ENCODE peak calls at places on chromosomes 3 and 15, in five cellular contexts. One of them, this sample, is unnamed.

GRCh38 chr15:78360426-78360825 is 20.3 kb downstream of the CRABP1 start:
- DNase-seq in upper lobe of left lung: no peak
- DNase-seq in Karpas-422: no peak
- DNase-seq in cardiac muscle cell: peak; percentile 93
- DNase-seq in endothelial cell of umbilical vein: no peak
- DNase-seq in this sample: no peak

GRCh38 chr3:193040836-193041672 is 123.4 kb upstream of the MB21D2 start:
- DNase-seq in Karpas-422: peak; percentile 86
- DNase-seq in endothelial cell of umbilical vein: peak; percentile 43
- DNase-seq in cardiac muscle cell: peak; percentile 55
- DNase-seq in upper lobe of left lung: no peak
- DNase-seq in this sample: no peak

GRCh38 chr15:22844421-22845288 is 6.2 kb downstream of the NIPA2 start:
- DNase-seq in Karpas-422: no peak
- DNase-seq in upper lobe of left lung: no peak
- DNase-seq in cardiac muscle cell: no peak
- DNase-seq in endothelial cell of umbilical vein: no peak
- DNase-seq in this sample: no peak

GRCh38 chr3:79517766-79518413 is 249.9 kb downstream of the ROBO1 start:
- DNase-seq in Karpas-422: peak; percentile 59
- DNase-seq in upper lobe of left lung: no peak
- DNase-seq in endothelial cell of umbilical vein: peak; percentile 57
- DNase-seq in cardiac muscle cell: peak; percentile 50
- DNase-seq in this sample: no peak

GRCh38 chr3:148077318-148077923 is 620.3 kb upstream of the AGTR1 start:
- DNase-seq in Karpas-422: peak; percentile 71
- DNase-seq in endothelial cell of umbilical vein: peak; percentile 48
- DNase-seq in upper lobe of left lung: no peak
- DNase-seq in cardiac muscle cell: peak; percentile 34
- DNase-seq in this sample: no peak

GRCh38 chr15:90860942-90861675 is 7.3 kb upstream of the FURIN start:
- DNase-seq in Karpas-422: no peak
- DNase-seq in endothelial cell of umbilical vein: no peak
- DNase-seq in cardiac muscle cell: no peak
- DNase-seq in upper lobe of left lung: no peak
- DNase-seq in this sample: no peak

GRCh38 chr3:42369832-42370231 is 40.6 kb downstream of the LYZL4 start:
- DNase-seq in upper lobe of left lung: no peak
- DNase-seq in endothelial cell of umbilical vein: no peak
- DNase-seq in Karpas-422: no peak
- DNase-seq in cardiac muscle cell: no peak
- DNase-seq in this sample: no peak

GRCh38 chr15:42154576-42155355 is 1.7 kb downstream of the PLA2G4F start:
- DNase-seq in Karpas-422: no peak
- DNase-seq in cardiac muscle cell: no peak
- DNase-seq in upper lobe of left lung: no peak
- DNase-seq in endothelial cell of umbilical vein: no peak
- DNase-seq in this sample: no peak

GRCh38 chr3:15113884-15114283 is 14.9 kb upstream of the RBSN start:
- DNase-seq in upper lobe of left lung: no peak
- DNase-seq in cardiac muscle cell: no peak
- DNase-seq in endothelial cell of umbilical vein: no peak
- DNase-seq in Karpas-422: no peak
- DNase-seq in this sample: no peak

GRCh38 chr15:70765504-70766281 is 2.3 kb upstream of the UACA start:
- DNase-seq in upper lobe of left lung: no peak
- DNase-seq in Karpas-422: no peak
- DNase-seq in cardiac muscle cell: no peak
- DNase-seq in endothelial cell of umbilical vein: no peak
- DNase-seq in this sample: no peak

GRCh38 chr3:170602556-170602955 is 16.7 kb upstream of the SLC7A14 start:
- DNase-seq in endothelial cell of umbilical vein: no peak
- DNase-seq in Karpas-422: no peak
- DNase-seq in upper lobe of left lung: no peak
- DNase-seq in cardiac muscle cell: no peak
- DNase-seq in this sample: no peak

GRCh38 chr15:42494998-42495360 is 455 bp upstream of the SNAP23 start:
- DNase-seq in cardiac muscle cell: no peak
- DNase-seq in endothelial cell of umbilical vein: peak; percentile 86
- DNase-seq in Karpas-422: no peak
- DNase-seq in upper lobe of left lung: peak; percentile 76
- DNase-seq in this sample: peak; percentile 14

GRCh38 chr15:59165726-59166125 is 40.9 kb upstream of the LDHAL6B start:
- DNase-seq in Karpas-422: no peak
- DNase-seq in upper lobe of left lung: no peak
- DNase-seq in cardiac muscle cell: no peak
- DNase-seq in endothelial cell of umbilical vein: peak; percentile 75
- DNase-seq in this sample: no peak

GRCh38 chr3:159761377-159761776 is 227.3 kb upstream of the IL12A start:
- DNase-seq in cardiac muscle cell: no peak
- DNase-seq in endothelial cell of umbilical vein: peak; percentile 47
- DNase-seq in upper lobe of left lung: peak; percentile 41
- DNase-seq in Karpas-422: no peak
- DNase-seq in this sample: no peak

GRCh38 chr3:170751083-170751893 is 118.7 kb downstream of the RPL22L1 start:
- DNase-seq in upper lobe of left lung: no peak
- DNase-seq in Karpas-422: no peak
- DNase-seq in endothelial cell of umbilical vein: peak; percentile 95
- DNase-seq in cardiac muscle cell: no peak
- DNase-seq in this sample: no peak

GRCh38 chr3:115397433-115397832 is 225.9 kb upstream of the GAP43 start:
- DNase-seq in upper lobe of left lung: no peak
- DNase-seq in cardiac muscle cell: no peak
- DNase-seq in Karpas-422: no peak
- DNase-seq in endothelial cell of umbilical vein: peak; percentile 39
- DNase-seq in this sample: no peak

GRCh38 chr3:128311441-128311844 is 155.2 kb downstream of the DNAJB8 start:
- DNase-seq in cardiac muscle cell: peak; percentile 47
- DNase-seq in endothelial cell of umbilical vein: no peak
- DNase-seq in upper lobe of left lung: peak; percentile 50
- DNase-seq in Karpas-422: no peak
- DNase-seq in this sample: no peak

GRCh38 chr3:13308406-13308805 is 111.7 kb downstream of the NUP210 start:
- DNase-seq in cardiac muscle cell: peak; percentile 51
- DNase-seq in upper lobe of left lung: no peak
- DNase-seq in Karpas-422: peak; percentile 73
- DNase-seq in endothelial cell of umbilical vein: no peak
- DNase-seq in this sample: no peak

GRCh38 chr15:68843425-68844311 is 23.0 kb upstream of the ANP32A start:
- DNase-seq in endothelial cell of umbilical vein: peak; percentile 50
- DNase-seq in cardiac muscle cell: peak; percentile 69
- DNase-seq in upper lobe of left lung: no peak
- DNase-seq in Karpas-422: no peak
- DNase-seq in this sample: no peak

GRCh38 chr3:102353148-102353547 is 81.7 kb upstream of the ZPLD1 start:
- DNase-seq in endothelial cell of umbilical vein: no peak
- DNase-seq in upper lobe of left lung: no peak
- DNase-seq in Karpas-422: no peak
- DNase-seq in cardiac muscle cell: no peak
- DNase-seq in this sample: no peak

GRCh38 chr3:148940983-148941382 is 50.4 kb upstream of the GYG1 start:
- DNase-seq in cardiac muscle cell: no peak
- DNase-seq in endothelial cell of umbilical vein: no peak
- DNase-seq in Karpas-422: no peak
- DNase-seq in upper lobe of left lung: no peak
- DNase-seq in this sample: no peak

GRCh38 chr15:35886765-35887164 is 340.8 kb upstream of the DPH6 start:
- DNase-seq in Karpas-422: no peak
- DNase-seq in endothelial cell of umbilical vein: peak; percentile 63
- DNase-seq in cardiac muscle cell: no peak
- DNase-seq in upper lobe of left lung: no peak
- DNase-seq in this sample: no peak

GRCh38 chr3:167814441-167814951 is 79.0 kb downstream of the SERPINI1 start:
- DNase-seq in Karpas-422: no peak
- DNase-seq in endothelial cell of umbilical vein: no peak
- DNase-seq in upper lobe of left lung: no peak
- DNase-seq in cardiac muscle cell: no peak
- DNase-seq in this sample: no peak

GRCh38 chr3:195169011-195169410 is 101.9 kb downstream of the XXYLT1 start:
- DNase-seq in upper lobe of left lung: no peak
- DNase-seq in cardiac muscle cell: no peak
- DNase-seq in endothelial cell of umbilical vein: no peak
- DNase-seq in Karpas-422: no peak
- DNase-seq in this sample: no peak

GRCh38 chr3:33848624-33849347 is 50.4 kb downstream of the PDCD6IP start:
- DNase-seq in cardiac muscle cell: no peak
- DNase-seq in Karpas-422: no peak
- DNase-seq in upper lobe of left lung: no peak
- DNase-seq in endothelial cell of umbilical vein: peak; percentile 43
- DNase-seq in this sample: no peak

GRCh38 chr3:55629432-55629831 is 142.3 kb upstream of the WNT5A start:
- DNase-seq in endothelial cell of umbilical vein: no peak
- DNase-seq in cardiac muscle cell: peak; percentile 39
- DNase-seq in Karpas-422: no peak
- DNase-seq in upper lobe of left lung: peak; percentile 57
- DNase-seq in this sample: no peak

GRCh38 chr3:49004352-49005297 is 2.6 kb upstream of the WDR6 start:
- DNase-seq in cardiac muscle cell: no peak
- DNase-seq in upper lobe of left lung: no peak
- DNase-seq in endothelial cell of umbilical vein: no peak
- DNase-seq in Karpas-422: no peak
- DNase-seq in this sample: no peak

GRCh38 chr3:48716508-48716981 is 476 bp downstream of the IP6K2 start:
- DNase-seq in upper lobe of left lung: no peak
- DNase-seq in cardiac muscle cell: peak; percentile 18
- DNase-seq in endothelial cell of umbilical vein: peak; percentile 36
- DNase-seq in Karpas-422: peak; percentile 77
- DNase-seq in this sample: peak; percentile 8

DNA sequence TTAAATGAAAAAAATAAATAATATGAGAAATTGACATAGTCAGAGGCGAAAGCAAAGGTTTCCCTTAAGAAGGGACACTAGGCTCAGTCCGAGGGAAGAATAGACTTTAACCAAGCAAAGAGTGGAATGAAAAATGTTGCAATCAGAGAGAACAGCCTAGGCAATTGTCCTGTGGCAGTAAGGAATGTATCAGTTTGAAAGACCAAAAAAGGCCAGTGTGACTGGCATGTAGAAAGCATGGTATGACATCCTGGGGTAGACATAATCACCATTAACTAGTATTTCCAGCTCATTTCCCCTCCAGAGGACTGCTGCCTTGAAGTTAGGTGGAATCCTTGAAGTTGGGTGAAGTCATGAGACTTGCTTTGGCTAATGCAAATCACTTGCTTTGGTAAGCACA is 14.8 kb upstream of the PIK3CB start:
- DNase-seq in cardiac muscle cell: no peak
- DNase-seq in upper lobe of left lung: no peak
- DNase-seq in endothelial cell of umbilical vein: no peak
- DNase-seq in Karpas-422: no peak
- DNase-seq in this sample: no peak
- H3K4me1 ChIP-seq in cardiac muscle cell: no peaks in the 10 kb centered on the region
- H3K4me1 ChIP-seq in upper lobe of left lung: peaks cover 14% of the 10 kb centered on the region
- H3K4me1 ChIP-seq in endothelial cell of umbilical vein: peaks cover 7% of the 10 kb centered on the region
- H3K4me1 ChIP-seq in Karpas-422: no peaks in the 10 kb centered on the region
- H3K4me1 ChIP-seq in this sample: no peaks in the 10 kb centered on the region

GRCh38 chr3:38396861-38397260 is 50.3 kb downstream of the XYLB start:
- DNase-seq in Karpas-422: no peak
- DNase-seq in cardiac muscle cell: no peak
- DNase-seq in endothelial cell of umbilical vein: no peak
- DNase-seq in upper lobe of left lung: no peak
- DNase-seq in this sample: no peak
- H3K4me1 ChIP-seq in Karpas-422: no peaks in the 10 kb centered on the region
- H3K4me1 ChIP-seq in cardiac muscle cell: no peaks in the 10 kb centered on the region
- H3K4me1 ChIP-seq in endothelial cell of umbilical vein: no peaks in the 10 kb centered on the region
- H3K4me1 ChIP-seq in upper lobe of left lung: no peaks in the 10 kb centered on the region
- H3K4me1 ChIP-seq in this sample: no peaks in the 10 kb centered on the region

DNA sequence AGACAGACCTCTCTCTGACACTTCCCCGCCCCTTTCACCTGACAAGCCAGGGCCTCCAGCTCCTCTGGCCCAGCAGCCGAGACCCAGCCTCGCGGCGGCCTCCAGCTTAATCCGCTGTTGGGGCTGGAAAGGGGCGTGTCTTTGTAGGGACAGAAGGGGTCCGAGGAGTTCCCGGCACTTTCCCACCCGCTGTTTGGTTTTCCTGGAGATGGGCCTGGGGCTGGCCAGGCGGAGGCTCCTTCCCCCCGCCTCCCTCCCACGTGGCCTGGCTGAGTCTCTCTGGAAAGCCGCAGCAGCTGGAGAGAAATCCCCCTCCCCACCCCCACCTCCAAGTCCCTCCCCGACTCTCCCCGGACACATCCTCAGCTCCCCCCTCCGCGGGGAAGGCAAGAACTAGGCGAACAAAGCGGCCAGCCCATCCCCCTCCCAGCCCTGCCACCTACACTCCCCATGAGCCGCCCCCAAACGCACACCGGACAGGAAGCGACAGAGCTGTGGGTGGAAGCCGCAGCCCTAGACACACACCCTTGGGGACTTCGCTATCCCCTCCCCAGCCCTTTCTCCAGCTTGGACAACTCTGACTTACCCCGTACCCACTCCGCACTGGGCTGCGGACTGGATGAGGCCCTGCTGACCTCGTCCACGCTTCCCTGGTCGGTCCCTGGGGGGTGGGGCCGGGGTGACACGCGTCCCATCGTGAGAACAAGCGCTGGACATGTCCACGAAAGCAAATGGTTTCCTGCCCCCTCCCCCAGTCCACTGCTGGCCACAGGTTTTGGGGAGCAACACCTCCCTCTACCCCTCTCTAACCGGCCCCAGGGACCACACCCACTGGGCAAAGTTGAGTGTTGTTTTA is 1.2 kb downstream of the IGDCC4 start:
- DNase-seq in cardiac muscle cell: peak; percentile 52
- DNase-seq in endothelial cell of umbilical vein: no peak
- DNase-seq in Karpas-422: no peak
- DNase-seq in upper lobe of left lung: no peak
- DNase-seq in this sample: no peak
- H3K4me1 ChIP-seq in cardiac muscle cell: peaks cover 20% of the 10 kb centered on the region
- H3K4me1 ChIP-seq in endothelial cell of umbilical vein: peaks cover 9% of the 10 kb centered on the region
- H3K4me1 ChIP-seq in Karpas-422: no peaks in the 10 kb centered on the region
- H3K4me1 ChIP-seq in upper lobe of left lung: peaks cover 26% of the 10 kb centered on the region
- H3K4me1 ChIP-seq in this sample: peaks cover 9% of the 10 kb centered on the region

GRCh38 chr15:98663606-98664005 is 15.3 kb downstream of the IGF1R start:
- DNase-seq in upper lobe of left lung: no peak
- DNase-seq in endothelial cell of umbilical vein: no peak
- DNase-seq in cardiac muscle cell: no peak
- DNase-seq in Karpas-422: no peak
- DNase-seq in this sample: no peak
- H3K4me1 ChIP-seq in upper lobe of left lung: peaks cover 70% of the 10 kb centered on the region
- H3K4me1 ChIP-seq in endothelial cell of umbilical vein: peaks cover 10% of the 10 kb centered on the region
- H3K4me1 ChIP-seq in cardiac muscle cell: peaks cover 27% of the 10 kb centered on the region
- H3K4me1 ChIP-seq in Karpas-422: no peaks in the 10 kb centered on the region
- H3K4me1 ChIP-seq in this sample: peaks cover 10% of the 10 kb centered on the region

GRCh38 chr3:71398157-71398836 is 185.2 kb downstream of the FOXP1 start:
- DNase-seq in upper lobe of left lung: no peak
- DNase-seq in Karpas-422: peak; percentile 58
- DNase-seq in cardiac muscle cell: no peak
- DNase-seq in endothelial cell of umbilical vein: peak; percentile 24
- DNase-seq in this sample: no peak
- H3K4me1 ChIP-seq in upper lobe of left lung: peaks cover 33% of the 10 kb centered on the region
- H3K4me1 ChIP-seq in Karpas-422: peaks cover 89% of the 10 kb centered on the region
- H3K4me1 ChIP-seq in cardiac muscle cell: peaks cover 28% of the 10 kb centered on the region
- H3K4me1 ChIP-seq in endothelial cell of umbilical vein: peaks cover 14% of the 10 kb centered on the region
- H3K4me1 ChIP-seq in this sample: peaks cover 81% of the 10 kb centered on the region

This sample was measured in CD8-positive, alpha-beta memory T cell.